ENCODE peak calls at places on chromosome 9, in five cellular contexts. L is adrenal gland; C is AG04450; Q is uterus; G is effector memory CD4-positive, alpha-beta T cell. F is an unnamed sample.

GRCh38 chr9:116639251-116639741 is 47.8 kb upstream of the TRIM32 start:
- DNase-seq in L (no peak), Q (no peak), G (no peak), C (no peak), F (no peak)

GRCh38 chr9:35695801-35696420 is 6.2 kb upstream of the TPM2 start:
- DNase-seq in Q (no peak), C (no peak), L (no peak), G (no peak), F (no peak)

GRCh38 chr9:135650408-135650807 is 11.1 kb upstream of the GLT6D1 start:
- DNase-seq in C (no peak), G (no peak), Q (no peak), L (no peak), F (no peak)

GRCh38 chr9:117719161-117719560 is 15.0 kb downstream of the TLR4 start:
- DNase-seq in C (no peak), G (no peak), Q (no peak), L (no peak), F (no peak)

GRCh38 chr9:14314424-14314928 is 535 bp upstream of the NFIB start:
- DNase-seq in G (no peak), C (no peak), L (peak; percentile 77), Q (peak; percentile 92), F (peak; percentile 82)

GRCh38 chr9:77305622-77306365 is 128.5 kb downstream of the VPS13A start:
- DNase-seq in L (no peak), Q (no peak), C (no peak), G (no peak), F (no peak)

GRCh38 chr9:116944714-116945534 is 257.8 kb downstream of the TRIM32 start:
- DNase-seq in Q (no peak), C (no peak), G (no peak), L (no peak), F (no peak)

GRCh38 chr9:136416914-136417313 is 6.5 kb downstream of the PMPCA start:
- DNase-seq in G (no peak), Q (no peak), C (no peak), L (no peak), F (no peak)

GRCh38 chr9:88651682-88652633 is 117.0 kb downstream of the NXNL2 start:
- DNase-seq in C (peak; percentile 94), Q (peak; percentile 96), L (peak; percentile 85), G (no peak), F (peak; percentile 86)

GRCh38 chr9:86034863-86035734 is 64.3 kb downstream of the GOLM1 start:
- DNase-seq in Q (peak; percentile 38), C (peak; percentile 7), L (no peak), G (no peak), F (no peak)

GRCh38 chr9:38313421-38313820 is 79.1 kb upstream of the ALDH1B1 start:
- DNase-seq in Q (no peak), L (no peak), C (no peak), G (no peak), F (no peak)

GRCh38 chr9:111393971-111394370 is 63.9 kb upstream of the OR2K2 start:
- DNase-seq in C (no peak), Q (no peak), G (no peak), L (no peak), F (no peak)

GRCh38 chr9:136175745-136176290 is 29.1 kb downstream of the LHX3 start:
- DNase-seq in L (no peak), C (no peak), G (no peak), Q (no peak), F (no peak)

GRCh38 chr9:129962376-129962765 is 80.6 kb downstream of the FNBP1 start:
- DNase-seq in G (no peak), L (no peak), Q (no peak), C (no peak), F (no peak)

GRCh38 chr9:19660019-19660418 is 128.8 kb downstream of the SLC24A2 start:
- DNase-seq in Q (no peak), L (no peak), G (no peak), C (no peak), F (no peak)

GRCh38 chr9:4196376-4196775 is 103.5 kb downstream of the GLIS3 start:
- DNase-seq in G (no peak), Q (no peak), C (no peak), L (no peak), F (no peak)
- H3K9me3 ChIP-seq in G (peaks cover 3% of the 10 kb centered on the region), Q (no peaks in the 10 kb centered on the region), C (peaks cover 29% of the 10 kb centered on the region), L (peaks cover 7% of the 10 kb centered on the region), F (peaks cover 40% of the 10 kb centered on the region)

GRCh38 chr9:94919376-94920098 is 193.0 kb downstream of the AOPEP start:
- DNase-seq in C (peak; percentile 33), Q (peak; percentile 81), L (no peak), G (no peak), F (no peak)

GRCh38 chr9:94921072-94921471 is 194.6 kb downstream of the AOPEP start:
- DNase-seq in Q (peak; percentile 76), L (no peak), G (no peak), C (no peak), F (no peak)

GRCh38 chr9:94921656-94922055 is 195.2 kb downstream of the AOPEP start:
- DNase-seq in G (no peak), L (no peak), C (no peak), Q (peak; percentile 22), F (no peak)

GRCh38 chr9:94922098-94922607 is 195.7 kb downstream of the AOPEP start:
- DNase-seq in G (no peak), C (peak; percentile 95), L (no peak), Q (peak; percentile 64), F (no peak)

GRCh38 chr9:94920439-94920951 is 194.0 kb downstream of the AOPEP start:
- DNase-seq in L (no peak), Q (peak; percentile 86), C (peak; percentile 33), G (no peak), F (no peak)
- H3K27ac ChIP-seq in L (peak overlapping the region; percentile 64), Q (peak overlapping the region; percentile 95), C (peak overlapping the region; percentile 89), G (no peak overlapping the region), F (peak overlapping the region; percentile 53)

GRCh38 chr9:69313175-69313574 is 11.8 kb upstream of the ENTREP1 start:
- DNase-seq in C (no peak), G (no peak), L (no peak), Q (no peak), F (no peak)
- H3K9me3 ChIP-seq in C (peaks cover 7% of the 10 kb centered on the region), G (no peaks in the 10 kb centered on the region), L (no peaks in the 10 kb centered on the region), Q (no peaks in the 10 kb centered on the region), F (no peaks in the 10 kb centered on the region)

GRCh38 chr9:3336951-3337350 is 188.8 kb downstream of the RFX3 start:
- DNase-seq in C (no peak), L (no peak), G (no peak), Q (no peak), F (no peak)
- H3K27ac ChIP-seq in C (no peak overlapping the region), L (no peak overlapping the region), G (no peak overlapping the region), Q (no peak overlapping the region), F (peak overlapping the region; percentile 50)